ENCODE peak calls at places on chromosomes 12 and 14, in nine cellular contexts. One of them, this sample, is unnamed.
A peak's percentile ranks its signal among the peaks of the same experiment; 100 is the strongest.

GRCh38 chr12:591167-591570 is 72.1 kb downstream of the NINJ2 start:
- DNase-seq in GM23338: peak; percentile 28
- DNase-seq in HCT116: no peak
- DNase-seq in transverse colon: no peak
- DNase-seq in Panc1: no peak
- DNase-seq in sigmoid colon: peak; percentile 18
- DNase-seq in HL-60: no peak
- DNase-seq in SK-N-SH: peak; percentile 63
- DNase-seq in endothelial cell of umbilical vein: no peak
- DNase-seq in this sample: no peak

GRCh38 chr14:35285991-35286564 is 6.1 kb upstream of the PSMA6 start:
- DNase-seq in SK-N-SH: no peak
- DNase-seq in HCT116: no peak
- DNase-seq in transverse colon: no peak
- DNase-seq in GM23338: no peak
- DNase-seq in sigmoid colon: no peak
- DNase-seq in endothelial cell of umbilical vein: no peak
- DNase-seq in Panc1: no peak
- DNase-seq in HL-60: peak; percentile 77
- DNase-seq in this sample: no peak

GRCh38 chr12:8226355-8226754 is 1.1 kb downstream of the FAM90A1 start:
- DNase-seq in HCT116: no peak
- DNase-seq in SK-N-SH: no peak
- DNase-seq in GM23338: no peak
- DNase-seq in Panc1: no peak
- DNase-seq in HL-60: no peak
- DNase-seq in transverse colon: no peak
- DNase-seq in endothelial cell of umbilical vein: no peak
- DNase-seq in sigmoid colon: no peak
- DNase-seq in this sample: no peak

GRCh38 chr12:124026755-124027745 is 54.0 kb downstream of the ZNF664 start:
- DNase-seq in Panc1: peak; percentile 15
- DNase-seq in sigmoid colon: no peak
- DNase-seq in endothelial cell of umbilical vein: peak; percentile 8
- DNase-seq in HCT116: no peak
- DNase-seq in SK-N-SH: no peak
- DNase-seq in transverse colon: no peak
- DNase-seq in HL-60: no peak
- DNase-seq in GM23338: no peak
- DNase-seq in this sample: no peak

GRCh38 chr12:104136577-104136976 is 1.4 kb downstream of the NFYB start:
- DNase-seq in transverse colon: no peak
- DNase-seq in HL-60: no peak
- DNase-seq in sigmoid colon: no peak
- DNase-seq in GM23338: no peak
- DNase-seq in endothelial cell of umbilical vein: peak; percentile 35
- DNase-seq in HCT116: no peak
- DNase-seq in Panc1: no peak
- DNase-seq in SK-N-SH: no peak
- DNase-seq in this sample: no peak

GRCh38 chr12:49598527-49598926 is 6.9 kb downstream of the FAM186B start:
- DNase-seq in transverse colon: no peak
- DNase-seq in sigmoid colon: no peak
- DNase-seq in HCT116: no peak
- DNase-seq in SK-N-SH: no peak
- DNase-seq in HL-60: no peak
- DNase-seq in endothelial cell of umbilical vein: no peak
- DNase-seq in Panc1: no peak
- DNase-seq in GM23338: no peak
- DNase-seq in this sample: no peak

GRCh38 chr12:125794401-125794800 is 729.2 kb downstream of the AACS start:
- DNase-seq in transverse colon: no peak
- DNase-seq in endothelial cell of umbilical vein: no peak
- DNase-seq in SK-N-SH: no peak
- DNase-seq in GM23338: no peak
- DNase-seq in HL-60: no peak
- DNase-seq in HCT116: no peak
- DNase-seq in sigmoid colon: no peak
- DNase-seq in Panc1: no peak
- DNase-seq in this sample: no peak

GRCh38 chr14:70907996-70908917 is 998 bp downstream of the PCNX1 start:
- DNase-seq in SK-N-SH: peak; percentile 78
- DNase-seq in HL-60: no peak
- DNase-seq in Panc1: no peak
- DNase-seq in sigmoid colon: peak; percentile 76
- DNase-seq in HCT116: no peak
- DNase-seq in GM23338: peak; percentile 92
- DNase-seq in transverse colon: peak; percentile 41
- DNase-seq in endothelial cell of umbilical vein: peak; percentile 61
- DNase-seq in this sample: no peak

GRCh38 chr12:53378705-53379388 is 1.1 kb upstream of the SP1 start:
- DNase-seq in HL-60: peak; percentile 32
- DNase-seq in Panc1: no peak
- DNase-seq in GM23338: peak; percentile 39
- DNase-seq in HCT116: no peak
- DNase-seq in endothelial cell of umbilical vein: no peak
- DNase-seq in sigmoid colon: no peak
- DNase-seq in transverse colon: no peak
- DNase-seq in SK-N-SH: no peak
- DNase-seq in this sample: no peak

GRCh38 chr14:44347316-44347715 is 159.8 kb downstream of the FSCB start:
- DNase-seq in transverse colon: no peak
- DNase-seq in SK-N-SH: no peak
- DNase-seq in Panc1: no peak
- DNase-seq in HCT116: no peak
- DNase-seq in GM23338: no peak
- DNase-seq in endothelial cell of umbilical vein: no peak
- DNase-seq in sigmoid colon: no peak
- DNase-seq in HL-60: no peak
- DNase-seq in this sample: no peak

DNA sequence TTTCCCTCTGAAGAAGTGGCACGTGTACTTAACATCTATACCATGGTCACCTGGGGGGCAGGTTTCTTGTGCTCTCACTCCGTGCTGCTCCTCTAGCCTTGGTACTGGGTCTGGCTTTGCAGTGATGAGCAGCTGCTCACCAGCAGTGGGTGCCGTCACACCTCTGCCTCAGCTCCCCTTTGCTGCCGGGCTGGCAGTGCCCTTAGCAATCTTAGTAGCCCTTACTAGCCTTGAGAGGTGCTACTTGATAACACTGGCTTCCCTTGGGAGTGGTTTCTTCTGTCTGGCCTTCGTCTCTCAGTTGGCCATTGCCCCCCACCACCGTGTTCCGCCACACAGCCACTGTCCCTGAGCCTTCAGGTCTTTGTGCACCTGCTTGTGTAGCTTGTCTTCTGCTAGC is 22.6 kb downstream of the KLC1 start:
- DNase-seq in GM23338: no peak
- DNase-seq in sigmoid colon: no peak
- DNase-seq in transverse colon: no peak
- DNase-seq in Panc1: no peak
- DNase-seq in endothelial cell of umbilical vein: no peak
- DNase-seq in SK-N-SH: no peak
- DNase-seq in HL-60: no peak
- DNase-seq in HCT116: no peak
- DNase-seq in this sample: no peak
- H3K27ac ChIP-seq in GM23338: no peak overlapping the region
- H3K27ac ChIP-seq in sigmoid colon: no peak overlapping the region
- H3K27ac ChIP-seq in transverse colon: no peak overlapping the region
- H3K27ac ChIP-seq in Panc1: no peak overlapping the region
- H3K27ac ChIP-seq in endothelial cell of umbilical vein: no peak overlapping the region
- H3K27ac ChIP-seq in SK-N-SH: no peak overlapping the region
- H3K27ac ChIP-seq in HL-60: no peak overlapping the region
- H3K27ac ChIP-seq in HCT116: no peak overlapping the region
- H3K27ac ChIP-seq in this sample: no peak overlapping the region

GRCh38 chr14:39185256-39186049 is 10.4 kb downstream of the PNN start:
- DNase-seq in HCT116: no peak
- DNase-seq in GM23338: no peak
- DNase-seq in sigmoid colon: no peak
- DNase-seq in SK-N-SH: no peak
- DNase-seq in HL-60: no peak
- DNase-seq in endothelial cell of umbilical vein: no peak
- DNase-seq in Panc1: no peak
- DNase-seq in transverse colon: no peak
- DNase-seq in this sample: no peak

GRCh38 chr14:39182770-39183684 is 8.0 kb downstream of the PNN start:
- DNase-seq in endothelial cell of umbilical vein: no peak
- DNase-seq in transverse colon: no peak
- DNase-seq in HL-60: no peak
- DNase-seq in SK-N-SH: no peak
- DNase-seq in GM23338: no peak
- DNase-seq in Panc1: no peak
- DNase-seq in sigmoid colon: no peak
- DNase-seq in HCT116: no peak
- DNase-seq in this sample: no peak

GRCh38 chr14:39186941-39187525 is 12.0 kb downstream of the PNN start:
- DNase-seq in HL-60: no peak
- DNase-seq in SK-N-SH: no peak
- DNase-seq in endothelial cell of umbilical vein: no peak
- DNase-seq in sigmoid colon: no peak
- DNase-seq in GM23338: no peak
- DNase-seq in Panc1: no peak
- DNase-seq in transverse colon: no peak
- DNase-seq in HCT116: no peak
- DNase-seq in this sample: no peak

GRCh38 chr14:39181693-39182047 is 6.6 kb downstream of the PNN start:
- DNase-seq in Panc1: no peak
- DNase-seq in HCT116: no peak
- DNase-seq in sigmoid colon: no peak
- DNase-seq in SK-N-SH: no peak
- DNase-seq in endothelial cell of umbilical vein: no peak
- DNase-seq in GM23338: no peak
- DNase-seq in transverse colon: no peak
- DNase-seq in HL-60: no peak
- DNase-seq in this sample: no peak

DNA sequence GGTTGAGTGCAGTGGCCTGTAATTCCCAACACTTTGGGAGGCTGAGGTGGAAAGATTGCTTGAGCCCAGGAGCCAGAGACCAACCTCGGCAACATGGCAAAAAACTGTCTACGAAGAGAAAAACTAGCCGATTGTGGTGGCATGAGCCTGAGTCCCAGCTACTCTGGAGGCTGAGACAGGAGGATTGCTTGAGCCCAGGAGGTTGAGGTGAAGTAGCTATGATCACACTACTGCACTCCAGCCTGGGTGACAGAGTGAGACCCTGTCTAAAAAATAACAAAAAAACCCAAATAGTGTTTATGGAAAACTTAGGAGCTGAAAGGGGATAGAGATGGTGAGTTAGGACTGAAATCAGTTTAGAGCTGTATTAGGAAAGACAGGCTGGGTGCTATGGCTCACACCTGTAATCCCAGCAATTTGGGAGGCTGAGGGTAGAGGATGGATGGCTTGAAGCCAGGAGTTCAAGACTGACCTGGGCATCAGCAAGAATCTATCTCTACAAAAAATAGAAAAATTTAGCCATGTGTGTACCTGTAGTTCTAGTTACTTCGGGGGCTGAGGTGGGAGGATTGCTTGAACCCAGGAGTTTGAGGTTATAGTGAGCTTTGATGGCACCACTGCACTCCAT is 9.7 kb downstream of the PNN start:
- DNase-seq in endothelial cell of umbilical vein: no peak
- DNase-seq in SK-N-SH: no peak
- DNase-seq in Panc1: no peak
- DNase-seq in transverse colon: no peak
- DNase-seq in GM23338: no peak
- DNase-seq in sigmoid colon: no peak
- DNase-seq in HCT116: no peak
- DNase-seq in HL-60: no peak
- DNase-seq in this sample: no peak
- TF ChIP-seq POLR2AphosphoS5 in endothelial cell of umbilical vein: no peak
- TF ChIP-seq POLR2AphosphoS5 in SK-N-SH: no peak
- TF ChIP-seq POLR2AphosphoS5 in Panc1: peak; percentile 28
- TF ChIP-seq POLR2AphosphoS5 in transverse colon: peak; percentile 24
- TF ChIP-seq POLR2AphosphoS5 in GM23338: peak; percentile 33
- TF ChIP-seq POLR2AphosphoS5 in sigmoid colon: no peak
- TF ChIP-seq POLR2AphosphoS5 in HCT116: peak; percentile 48
- TF ChIP-seq POLR2AphosphoS5 in HL-60: peak; percentile 64
- TF ChIP-seq POLR2AphosphoS5 in this sample: no peak

DNA sequence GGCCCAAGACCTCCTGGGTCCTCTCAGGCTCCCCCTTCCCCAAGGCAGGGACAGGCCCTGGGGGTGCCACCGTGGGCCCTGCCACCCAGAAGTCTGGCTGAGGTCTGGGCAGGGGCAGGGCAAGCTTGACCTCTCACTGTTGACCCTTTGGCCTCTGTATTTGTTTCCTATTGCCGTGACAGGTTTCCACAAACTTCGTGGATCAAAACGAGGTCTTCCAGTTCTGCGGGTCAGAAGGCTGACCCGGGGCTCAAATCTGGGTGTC is 12.7 kb downstream of the TNFAIP2 start:
- DNase-seq in transverse colon: no peak
- DNase-seq in Panc1: no peak
- DNase-seq in sigmoid colon: no peak
- DNase-seq in HCT116: no peak
- DNase-seq in HL-60: no peak
- DNase-seq in GM23338: no peak
- DNase-seq in SK-N-SH: no peak
- DNase-seq in endothelial cell of umbilical vein: no peak
- DNase-seq in this sample: no peak
- H3K27ac ChIP-seq in transverse colon: no peak overlapping the region
- H3K27ac ChIP-seq in Panc1: peak overlapping the region; percentile 88
- H3K27ac ChIP-seq in sigmoid colon: no peak overlapping the region
- H3K27ac ChIP-seq in HCT116: peak overlapping the region; percentile 67
- H3K27ac ChIP-seq in HL-60: no peak overlapping the region
- H3K27ac ChIP-seq in GM23338: no peak overlapping the region
- H3K27ac ChIP-seq in SK-N-SH: no peak overlapping the region
- H3K27ac ChIP-seq in endothelial cell of umbilical vein: no peak overlapping the region
- H3K27ac ChIP-seq in this sample: no peak overlapping the region

GRCh38 chr14:55848964-55849363 is 269.0 kb downstream of the KTN1 start:
- DNase-seq in endothelial cell of umbilical vein: no peak
- DNase-seq in Panc1: no peak
- DNase-seq in HL-60: no peak
- DNase-seq in GM23338: no peak
- DNase-seq in HCT116: no peak
- DNase-seq in sigmoid colon: no peak
- DNase-seq in transverse colon: no peak
- DNase-seq in SK-N-SH: no peak
- DNase-seq in this sample: no peak

GRCh38 chr14:55849833-55850232 is 268.4 kb upstream of the PELI2 start:
- DNase-seq in GM23338: no peak
- DNase-seq in SK-N-SH: no peak
- DNase-seq in transverse colon: no peak
- DNase-seq in endothelial cell of umbilical vein: no peak
- DNase-seq in Panc1: no peak
- DNase-seq in HL-60: no peak
- DNase-seq in sigmoid colon: no peak
- DNase-seq in HCT116: no peak
- DNase-seq in this sample: no peak

GRCh38 chr14:55847766-55848165 is 267.8 kb downstream of the KTN1 start:
- DNase-seq in HCT116: no peak
- DNase-seq in Panc1: no peak
- DNase-seq in SK-N-SH: no peak
- DNase-seq in endothelial cell of umbilical vein: no peak
- DNase-seq in transverse colon: no peak
- DNase-seq in HL-60: no peak
- DNase-seq in GM23338: no peak
- DNase-seq in sigmoid colon: no peak
- DNase-seq in this sample: no peak

GRCh38 chr14:55845963-55846851 is 266.2 kb downstream of the KTN1 start:
- DNase-seq in endothelial cell of umbilical vein: no peak
- DNase-seq in HCT116: no peak
- DNase-seq in Panc1: no peak
- DNase-seq in GM23338: no peak
- DNase-seq in HL-60: no peak
- DNase-seq in sigmoid colon: no peak
- DNase-seq in SK-N-SH: no peak
- DNase-seq in transverse colon: no peak
- DNase-seq in this sample: no peak

GRCh38 chr14:55846852-55847471 is 267.0 kb downstream of the KTN1 start:
- DNase-seq in GM23338: no peak
- DNase-seq in HCT116: no peak
- DNase-seq in HL-60: no peak
- DNase-seq in SK-N-SH: no peak
- DNase-seq in sigmoid colon: peak; percentile 75
- DNase-seq in transverse colon: no peak
- DNase-seq in endothelial cell of umbilical vein: no peak
- DNase-seq in Panc1: no peak
- DNase-seq in this sample: no peak
- TF ChIP-seq POLR2AphosphoS5 in GM23338: no peak
- TF ChIP-seq POLR2AphosphoS5 in HCT116: no peak
- TF ChIP-seq POLR2AphosphoS5 in HL-60: no peak
- TF ChIP-seq POLR2AphosphoS5 in SK-N-SH: no peak
- TF ChIP-seq POLR2AphosphoS5 in sigmoid colon: peak; percentile 29
- TF ChIP-seq POLR2AphosphoS5 in transverse colon: no peak
- TF ChIP-seq POLR2AphosphoS5 in endothelial cell of umbilical vein: no peak
- TF ChIP-seq POLR2AphosphoS5 in Panc1: no peak
- TF ChIP-seq POLR2AphosphoS5 in this sample: no peak